ENCODE peak calls at places on chromosomes 11 and 22, in seven cellular contexts. T, J, E, U, S, K and Q are unnamed samples.
A peak's percentile ranks its signal among the peaks of the same experiment; 100 is the strongest.

GRCh38 chr11:66113132-66113856 is 43.2 kb downstream of the PACS1 start:
- DNase-seq in T (no peak), J (no peak), E (peak; percentile 80), U (peak; percentile 50), S (no peak), K (no peak), Q (no peak)

GRCh38 chr22:42688914-42689275 is 31.8 kb downstream of the A4GALT start:
- DNase-seq in T (no peak), J (no peak), E (no peak), U (no peak), S (no peak), K (no peak), Q (peak; percentile 41)

GRCh38 chr11:8056810-8057463 is 24.1 kb upstream of the TUB start:
- DNase-seq in T (no peak), J (no peak), E (no peak), U (peak; percentile 69), S (no peak), K (peak; percentile 76), Q (peak; percentile 65)

GRCh38 chr22:37526376-37526775 is 7.2 kb upstream of the CARD10 start:
- DNase-seq in T (no peak), J (no peak), E (no peak), U (peak; percentile 22), S (no peak), K (no peak), Q (no peak)

GRCh38 chr11:2570841-2571597 is 126.2 kb downstream of the KCNQ1 start:
- DNase-seq in T (no peak), J (no peak), E (no peak), U (no peak), S (no peak), K (peak; percentile 20), Q (peak; percentile 17)

GRCh38 chr22:48968201-48968959 is 859.3 kb downstream of the BRD1 start:
- DNase-seq in T (no peak), J (no peak), E (peak; percentile 46), U (no peak), S (peak; percentile 44), K (peak; percentile 18), Q (no peak)

GRCh38 chr11:2769779-2770555 is 70.2 kb upstream of the KCNQ1OT1 start:
- DNase-seq in T (no peak), J (no peak), E (no peak), U (no peak), S (no peak), K (peak; percentile 43), Q (peak; percentile 24)

GRCh38 chr22:37582526-37582925 is 2.6 kb upstream of the LGALS2 start:
- DNase-seq in T (no peak), J (no peak), E (no peak), U (no peak), S (no peak), K (no peak), Q (no peak)

GRCh38 chr11:131762346-131763110 is 392.1 kb downstream of the NTM start:
- DNase-seq in T (peak; percentile 66), J (no peak), E (no peak), U (no peak), S (no peak), K (no peak), Q (no peak)

GRCh38 chr11:133821776-133822175 is 23.5 kb downstream of the SPATA19 start:
- DNase-seq in T (no peak), J (no peak), E (peak; percentile 72), U (peak; percentile 16), S (peak; percentile 83), K (peak; percentile 61), Q (peak; percentile 66)

GRCh38 chr11:1641096-1641495 is 11.5 kb downstream of the KRTAP5-5 start:
- DNase-seq in T (no peak), J (no peak), E (no peak), U (no peak), S (no peak), K (no peak), Q (no peak)

GRCh38 chr22:31866918-31867317 is 77.4 kb upstream of the YWHAH start:
- DNase-seq in T (no peak), J (no peak), E (no peak), U (no peak), S (peak; percentile 3), K (no peak), Q (no peak)

GRCh38 chr11:46363455-46363920 is 16.2 kb downstream of the DGKZ start:
- DNase-seq in T (peak; percentile 81), J (no peak), E (peak; percentile 92), U (peak; percentile 82), S (no peak), K (peak; percentile 71), Q (peak; percentile 75)

GRCh38 chr11:132604446-132604845 is 927.9 kb downstream of the OPCML start:
- DNase-seq in T (no peak), J (no peak), E (no peak), U (peak; percentile 60), S (no peak), K (no peak), Q (no peak)